ENCODE peak calls at places on chromosomes 11 and 22, in nine cellular contexts. A is gastrocnemius medialis, G is spleen, Q is suprapubic skin, W is A549, H is ovary, E is HCT116, M is stomach, O is IMR-90. T is an unnamed sample.

GRCh38 chr11:13249992-13250391 is 27.6 kb upstream of the BMAL1 start:
- DNase-seq in H (no peak), G (no peak), O (no peak), W (peak), Q (no peak), A (no peak), E (no peak), M (no peak), T (no peak)

GRCh38 chr11:100671471-100671870 is 15.6 kb upstream of the ARHGAP42 start:
- DNase-seq in W (no peak), M (no peak), H (no peak), E (no peak), O (peak), A (no peak), Q (no peak), G (no peak), T (no peak)

GRCh38 chr11:14566331-14567063 is 46.3 kb upstream of the PSMA1 start:
- DNase-seq in W (no peak), Q (no peak), O (no peak), M (no peak), E (no peak), H (no peak), A (no peak), G (no peak), T (no peak)

GRCh38 chr11:88377661-88378060 is 40.1 kb upstream of the CTSC start:
- DNase-seq in G (no peak), O (no peak), M (no peak), A (no peak), E (no peak), W (no peak), H (no peak), Q (no peak), T (no peak)

GRCh38 chr11:102730036-102730815 is 5.5 kb upstream of the MMP8 start:
- DNase-seq in G (no peak), A (no peak), W (no peak), M (no peak), O (peak), E (no peak), H (no peak), Q (no peak), T (no peak)

GRCh38 chr11:934437-934950 is 8.8 kb downstream of the AP2A2 start:
- DNase-seq in O (no peak), E (no peak), M (no peak), Q (no peak), A (no peak), G (no peak), W (no peak), H (no peak), T (no peak)

GRCh38 chr22:37254206-37254866 is 10.3 kb upstream of the RAC2 start:
- DNase-seq in W (peak), G (peak), Q (no peak), M (no peak), A (no peak), E (no peak), H (no peak), O (peak), T (no peak)

GRCh38 chr22:49712195-49712791 is 115.4 kb downstream of the BRD1 start:
- DNase-seq in G (peak), W (no peak), Q (no peak), H (no peak), O (no peak), M (no peak), E (no peak), A (no peak), T (no peak)

GRCh38 chr11:75465701-75466531 is 32.9 kb upstream of the KLHL35 start:
- DNase-seq in W (no peak), H (no peak), Q (no peak), E (no peak), G (peak), A (no peak), M (no peak), O (peak), T (no peak)

GRCh38 chr22:41947181-41948080 is 479 bp upstream of the CENPM start:
- DNase-seq in G (no peak), M (no peak), H (no peak), E (no peak), A (no peak), Q (no peak), W (no peak), O (no peak), T (no peak)

GRCh38 chr11:8713760-8714159 is 31.2 kb downstream of the RPL27A start:
- DNase-seq in E (no peak), W (no peak), G (no peak), O (no peak), Q (no peak), A (no peak), M (no peak), H (no peak), T (no peak)

GRCh38 chr11:225734-226453 is 10.2 kb downstream of the SIRT3 start:
- DNase-seq in M (no peak), E (no peak), O (peak), A (no peak), W (no peak), Q (peak), G (no peak), H (no peak), T (no peak)

GRCh38 chr11:61967924-61968757 is 707 bp upstream of the FTH1 start:
- DNase-seq in A (no peak), E (no peak), M (peak), O (no peak), H (peak), W (peak), Q (peak), G (peak), T (peak)

GRCh38 chr22:26479043-26479791 is 4.4 kb downstream of the HPS4 start:
- DNase-seq in M (no peak), E (no peak), O (no peak), H (no peak), W (no peak), Q (no peak), G (no peak), A (no peak), T (no peak)

GRCh38 chr11:82234256-82234655 is 499.4 kb downstream of the FAM181B start:
- DNase-seq in E (no peak), Q (no peak), O (no peak), A (no peak), W (no peak), G (no peak), H (no peak), M (no peak), T (no peak)

GRCh38 chr11:46298699-46299424 is 21.4 kb downstream of the CREB3L1 start:
- DNase-seq in A (no peak), W (peak), O (peak), H (no peak), E (no peak), Q (no peak), G (no peak), M (no peak), T (no peak)

GRCh38 chr22:50020606-50021005 is 8.0 kb upstream of the IL17REL start:
- DNase-seq in G (peak), Q (no peak), O (no peak), W (no peak), M (no peak), A (no peak), H (no peak), E (no peak), T (no peak)

GRCh38 chr22:28670691-28671261 is 8.9 kb downstream of the TTC28 start:
- DNase-seq in W (no peak), G (no peak), M (no peak), O (peak), A (no peak), H (no peak), Q (no peak), E (no peak), T (peak)

GRCh38 chr11:58674609-58675008 is 52.1 kb downstream of the CNTF start:
- DNase-seq in G (peak), E (no peak), A (no peak), W (no peak), H (no peak), O (no peak), M (peak), Q (no peak), T (peak)

GRCh38 chr11:113989916-113990315 is 15.0 kb downstream of the HTR3A start:
- DNase-seq in H (no peak), Q (no peak), W (no peak), O (no peak), M (no peak), G (no peak), A (no peak), E (no peak), T (no peak)

GRCh38 chr22:46350111-46350510 is 14.6 kb downstream of the TRMU start:
- DNase-seq in O (no peak), E (no peak), G (no peak), H (no peak), W (no peak), M (no peak), Q (no peak), A (no peak), T (no peak)

GRCh38 chr11:118342503-118343161 is at the start of gene CD3D:
- DNase-seq in A (no peak), W (no peak), E (no peak), O (no peak), M (no peak), G (no peak), Q (no peak), H (no peak), T (no peak)

GRCh38 chr11:43924112-43924855 is 18.2 kb upstream of the C11orf96 start:
- DNase-seq in M (no peak), H (peak), O (no peak), W (no peak), G (no peak), A (no peak), Q (no peak), E (no peak), T (no peak)

GRCh38 chr11:94543695-94544581 is at the start of gene FUT4:
- DNase-seq in O (peak), M (peak), E (peak), W (peak), G (peak), A (peak), Q (peak), H (peak), T (peak)

GRCh38 chr22:31148516-31148915 is 8.2 kb upstream of the PLA2G3 start:
- DNase-seq in O (peak), Q (no peak), H (no peak), W (no peak), M (no peak), G (no peak), E (no peak), A (no peak), T (no peak)
- H3K27ac ChIP-seq in O (peak), Q (no peak), H (no peak), W (peak), M (peak), G (no peak), E (no peak), A (peak), T (no peak)

GRCh38 chr11:37026326-37026725 is 428.3 kb upstream of the RAG2 start:
- DNase-seq in M (no peak), H (no peak), G (no peak), E (no peak), Q (no peak), O (no peak), A (no peak), W (no peak), T (no peak)

DNA sequence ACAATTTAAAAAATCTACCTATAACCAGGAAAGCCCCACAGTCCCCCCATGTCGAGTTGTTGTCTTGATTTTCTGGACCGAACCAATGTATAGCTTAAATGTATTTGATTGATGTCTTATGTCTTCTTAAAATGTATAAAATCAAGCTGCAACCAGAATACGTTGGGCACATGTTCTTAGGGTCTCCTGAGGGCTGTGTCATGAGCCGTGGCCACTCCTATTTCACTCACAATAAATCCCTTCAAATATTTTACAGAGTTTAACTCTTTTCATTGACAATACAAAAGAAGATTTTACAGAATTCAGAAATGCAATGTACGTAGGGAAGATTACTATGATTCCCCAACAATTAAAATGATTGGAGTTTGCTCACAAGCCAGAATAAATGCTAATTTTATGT is 428.7 kb upstream of the RAG2 start:
- DNase-seq in A (no peak), E (no peak), H (no peak), O (no peak), W (no peak), M (no peak), G (no peak), Q (no peak), T (no peak)
- TF ChIP-seq POLR2A in A (no peak), E (no peak), H (no peak), O (no peak), W (no peak), M (no peak), G (no peak), Q (no peak), T (no peak)

GRCh38 chr11:78336877-78337553 is 80.6 kb downstream of the GAB2 start:
- DNase-seq in H (no peak), M (no peak), O (no peak), G (no peak), W (no peak), E (no peak), A (no peak), Q (no peak), T (no peak)
- H3K27ac ChIP-seq in H (no peak), M (no peak), O (no peak), G (peak), W (no peak), E (no peak), A (no peak), Q (no peak), T (no peak)

GRCh38 chr11:66100272-66101037 is 30.4 kb downstream of the PACS1 start:
- DNase-seq in A (peak), W (peak), O (no peak), M (peak), G (peak), E (no peak), H (peak), Q (peak), T (peak)
- TF ChIP-seq POLR2A in A (no peak), W (no peak), O (no peak), M (no peak), G (no peak), E (no peak), H (no peak), Q (no peak), T (no peak)

GRCh38 chr11:3344327-3344726 is 34.6 kb downstream of the ZNF195 start:
- DNase-seq in O (no peak), H (no peak), W (no peak), G (no peak), A (no peak), E (no peak), M (no peak), Q (no peak), T (no peak)

GRCh38 chr11:3344775-3345174 is 34.2 kb downstream of the ZNF195 start:
- DNase-seq in H (no peak), W (no peak), Q (no peak), O (no peak), M (no peak), E (no peak), G (no peak), A (no peak), T (no peak)

GRCh38 chr11:3346587-3346986 is 32.4 kb downstream of the ZNF195 start:
- DNase-seq in H (no peak), M (no peak), W (no peak), Q (no peak), E (no peak), A (no peak), G (no peak), O (no peak), T (no peak)

GRCh38 chr11:3345736-3346135 is 33.2 kb downstream of the ZNF195 start:
- DNase-seq in G (no peak), Q (no peak), H (no peak), O (no peak), A (no peak), W (no peak), E (no peak), M (no peak), T (no peak)

DNA sequence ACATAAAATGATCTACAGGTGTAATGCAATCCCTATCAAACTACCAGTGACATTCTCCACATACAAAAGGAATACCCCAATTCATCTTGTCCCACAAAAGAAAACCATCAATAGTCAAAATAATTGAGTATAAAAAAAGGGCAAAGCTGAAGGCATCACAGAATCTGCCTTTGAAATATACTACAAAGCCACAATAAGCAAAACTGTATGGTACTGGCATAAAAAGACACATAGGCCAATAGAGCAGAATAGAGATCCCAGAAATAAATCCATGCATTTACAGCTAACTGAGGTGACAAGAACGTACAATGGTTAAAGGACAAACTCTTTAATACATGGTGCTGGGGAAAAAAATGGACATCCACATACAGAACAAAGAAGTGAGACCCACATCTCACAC is 31.8 kb downstream of the ZNF195 start:
- DNase-seq in Q (no peak), E (no peak), A (no peak), M (no peak), W (no peak), H (no peak), O (no peak), G (no peak), T (no peak)
- H3K27ac ChIP-seq in Q (no peak), E (no peak), A (no peak), M (no peak), W (no peak), H (no peak), O (no peak), G (no peak), T (no peak)

GRCh38 chr22:38705235-38706100 is at the start of gene GTPBP1:
- DNase-seq in W (peak), M (peak), A (peak), H (peak), O (peak), Q (peak), G (peak), E (peak), T (peak)

GRCh38 chr22:38707984-38708383 is 2.2 kb downstream of the GTPBP1 start:
- DNase-seq in W (no peak), A (no peak), G (no peak), E (no peak), O (no peak), M (no peak), H (no peak), Q (no peak), T (no peak)

GRCh38 chr22:38706101-38706884 is 549 bp downstream of the GTPBP1 start:
- DNase-seq in A (no peak), Q (no peak), G (no peak), H (peak), O (peak), E (no peak), W (no peak), M (peak), T (peak)

GRCh38 chr22:38706885-38707180 is 1.1 kb downstream of the GTPBP1 start:
- DNase-seq in A (no peak), M (no peak), Q (no peak), O (no peak), W (no peak), G (no peak), H (no peak), E (no peak), T (no peak)

DNA sequence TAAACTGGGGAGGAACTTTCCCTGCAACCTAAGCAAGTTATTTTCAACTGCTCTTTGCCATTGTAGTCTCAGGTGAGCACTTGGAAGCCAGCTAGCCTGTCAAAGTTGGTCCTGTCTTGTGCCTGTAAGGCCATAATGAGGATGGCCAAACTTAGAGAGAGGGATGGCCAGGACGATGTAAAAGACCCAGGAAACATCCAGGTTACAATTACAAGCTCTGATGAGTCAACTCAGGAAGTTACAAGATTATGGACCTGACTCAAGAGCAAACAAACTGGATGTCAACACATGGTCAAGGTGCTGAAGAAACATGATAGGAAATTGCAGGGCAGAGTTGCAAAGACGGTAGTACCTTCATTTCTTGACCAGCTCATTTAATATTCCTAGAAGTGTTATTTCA is 1.6 kb downstream of the GTPBP1 start:
- DNase-seq in H (no peak), O (peak), E (no peak), G (no peak), M (no peak), Q (no peak), W (peak), A (peak), T (no peak)
- TF ChIP-seq POLR2A in H (no peak), O (no peak), E (no peak), G (no peak), M (no peak), Q (no peak), W (no peak), A (peak), T (no peak)

DNA sequence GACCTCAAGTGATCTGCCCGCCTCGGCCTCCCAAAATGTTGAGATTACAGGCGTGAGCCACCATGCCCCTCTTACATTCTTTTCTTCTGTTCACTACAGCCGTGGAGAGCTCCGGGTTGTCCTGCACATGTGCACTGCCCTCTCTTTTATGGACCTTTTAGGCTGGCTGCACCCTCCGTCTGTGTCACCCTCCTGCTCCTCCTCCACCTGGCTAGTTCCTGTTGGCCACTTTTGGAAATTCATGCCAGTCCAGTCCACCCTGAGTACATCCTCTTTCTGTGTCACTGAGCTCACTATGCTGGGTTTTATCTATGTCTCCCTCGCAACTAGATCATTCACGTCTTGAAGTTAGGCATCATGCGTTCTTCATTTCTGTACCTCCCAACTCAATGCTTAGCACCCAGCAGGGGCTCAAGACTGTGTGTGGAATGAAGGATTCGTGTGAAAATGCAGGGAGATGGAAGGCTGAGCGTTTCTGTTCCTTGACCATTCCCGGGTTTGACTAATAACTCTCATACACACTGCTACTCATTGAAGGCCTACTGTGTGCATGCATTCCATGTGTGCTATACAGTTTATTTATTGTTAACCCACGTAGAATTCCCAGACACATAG is 60.6 kb downstream of the PTPRJ start:
- DNase-seq in A (no peak), W (no peak), M (no peak), Q (no peak), G (peak), E (no peak), O (no peak), H (no peak), T (no peak)
- H3K27ac ChIP-seq in A (no peak), W (peak), M (peak), Q (no peak), G (peak), E (no peak), O (no peak), H (no peak), T (no peak)

GRCh38 chr11:109993786-109994185 is 99.4 kb upstream of the ZC3H12C start:
- DNase-seq in M (no peak), O (peak), A (no peak), E (no peak), W (no peak), Q (no peak), G (no peak), H (no peak), T (no peak)

GRCh38 chr11:109998921-109999320 is 94.3 kb upstream of the ZC3H12C start:
- DNase-seq in Q (no peak), W (no peak), M (no peak), H (no peak), G (no peak), O (no peak), A (no peak), E (no peak), T (no peak)

GRCh38 chr11:110000045-110000502 is 93.1 kb upstream of the ZC3H12C start:
- DNase-seq in O (peak), G (no peak), A (no peak), W (peak), H (no peak), E (peak), M (no peak), Q (no peak), T (peak)

GRCh38 chr11:109996060-109996459 is 97.1 kb upstream of the ZC3H12C start:
- DNase-seq in E (no peak), Q (no peak), M (no peak), O (no peak), G (no peak), W (no peak), A (no peak), H (no peak), T (no peak)

DNA sequence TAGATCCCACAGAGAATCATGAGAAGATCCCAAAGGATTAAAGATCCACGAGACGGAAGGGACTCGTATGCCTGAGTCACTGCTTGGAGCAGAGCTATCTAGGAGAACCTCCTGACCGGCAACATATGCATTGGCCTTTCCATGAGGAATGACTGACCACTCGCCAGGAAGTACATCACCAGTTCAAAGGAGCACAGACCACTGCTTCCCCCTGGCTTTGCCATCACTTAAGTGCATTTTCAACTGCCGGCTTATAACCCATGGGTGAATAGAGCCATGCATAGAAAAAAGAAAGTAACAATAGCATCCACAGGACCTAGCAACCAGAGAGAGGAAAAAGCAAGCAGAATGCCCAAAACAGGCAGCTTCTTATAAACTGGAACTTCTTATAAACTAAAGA is 98.3 kb upstream of the ZC3H12C start:
- DNase-seq in G (no peak), W (peak), H (no peak), M (no peak), Q (no peak), O (no peak), E (no peak), A (no peak), T (no peak)
- TF ChIP-seq POLR2A in G (no peak), W (no peak), H (no peak), M (no peak), Q (no peak), O (no peak), E (no peak), A (no peak), T (no peak)

GRCh38 chr11:129192150-129192549 is at the start of gene ARHGAP32:
- DNase-seq in H (no peak), W (peak), G (no peak), A (no peak), M (no peak), Q (no peak), O (no peak), E (no peak), T (no peak)
- H3K27ac ChIP-seq in H (no peak), W (no peak), G (no peak), A (no peak), M (no peak), Q (peak), O (no peak), E (no peak), T (no peak)